ENCODE peak calls at places on chromosomes 3 and 15, in four cellular contexts. One of them, this sample, is unnamed. For H3K4me1, the result is how much of the 10 kb centered on the place peaks cover.

GRCh38 chr3:94185753-94186152 is 122.9 kb downstream of the NSUN3 start:
- DNase-seq in left lung: no peak
- DNase-seq in HCT116: no peak
- DNase-seq in heart left ventricle: no peak
- DNase-seq in this sample: no peak

GRCh38 chr15:41878355-41878699 is 15.5 kb downstream of the SPTBN5 start:
- DNase-seq in left lung: no peak
- DNase-seq in HCT116: no peak
- DNase-seq in heart left ventricle: peak
- DNase-seq in this sample: no peak

GRCh38 chr15:27260523-27260922 is 289.5 kb downstream of the GABRG3 start:
- DNase-seq in left lung: no peak
- DNase-seq in HCT116: no peak
- DNase-seq in heart left ventricle: no peak
- DNase-seq in this sample: no peak

GRCh38 chr3:52524752-52525661 is 8.7 kb downstream of the NT5DC2 start:
- DNase-seq in left lung: peak
- DNase-seq in HCT116: no peak
- DNase-seq in heart left ventricle: peak
- DNase-seq in this sample: no peak

GRCh38 chr15:34160735-34161134 is 49.2 kb downstream of the KATNBL1 start:
- DNase-seq in left lung: no peak
- DNase-seq in HCT116: no peak
- DNase-seq in heart left ventricle: no peak
- DNase-seq in this sample: no peak

GRCh38 chr3:38574411-38575278 is 74.8 kb downstream of the SCN5A start:
- DNase-seq in left lung: no peak
- DNase-seq in HCT116: no peak
- DNase-seq in heart left ventricle: peak
- DNase-seq in this sample: no peak

GRCh38 chr15:82624438-82624837 is 22.7 kb downstream of the CPEB1 start:
- DNase-seq in left lung: no peak
- DNase-seq in HCT116: no peak
- DNase-seq in heart left ventricle: no peak
- DNase-seq in this sample: no peak

GRCh38 chr3:71581981-71582611 is 1.4 kb downstream of the FOXP1 start:
- DNase-seq in left lung: peak
- DNase-seq in HCT116: no peak
- DNase-seq in heart left ventricle: peak
- DNase-seq in this sample: peak

GRCh38 chr3:55252921-55253320 is 234.2 kb downstream of the WNT5A start:
- DNase-seq in left lung: no peak
- DNase-seq in HCT116: no peak
- DNase-seq in heart left ventricle: no peak
- DNase-seq in this sample: no peak

GRCh38 chr3:177312491-177312890 is 115.2 kb upstream of the TBL1XR1 start:
- DNase-seq in left lung: no peak
- DNase-seq in HCT116: no peak
- DNase-seq in heart left ventricle: no peak
- DNase-seq in this sample: no peak

GRCh38 chr3:134423153-134423552 is 48.9 kb upstream of the AMOTL2 start:
- DNase-seq in left lung: no peak
- DNase-seq in HCT116: no peak
- DNase-seq in heart left ventricle: no peak
- DNase-seq in this sample: no peak

GRCh38 chr3:139588450-139588849 is 48.9 kb upstream of the RBP1 start:
- DNase-seq in left lung: no peak
- DNase-seq in HCT116: peak
- DNase-seq in heart left ventricle: no peak
- DNase-seq in this sample: no peak

GRCh38 chr15:99170476-99171065 is 65.7 kb downstream of the SYNM start:
- DNase-seq in left lung: no peak
- DNase-seq in HCT116: no peak
- DNase-seq in heart left ventricle: no peak
- DNase-seq in this sample: no peak

GRCh38 chr15:48086162-48086561 is 34.6 kb upstream of the SLC24A5 start:
- DNase-seq in left lung: no peak
- DNase-seq in HCT116: no peak
- DNase-seq in heart left ventricle: no peak
- DNase-seq in this sample: no peak

GRCh38 chr15:48800811-48801460 is 9.9 kb downstream of the CEP152 start:
- DNase-seq in left lung: no peak
- DNase-seq in HCT116: no peak
- DNase-seq in heart left ventricle: no peak
- DNase-seq in this sample: no peak

GRCh38 chr3:134373278-134373941 is 837 bp downstream of the AMOTL2 start:
- DNase-seq in left lung: peak
- DNase-seq in HCT116: no peak
- DNase-seq in heart left ventricle: peak
- DNase-seq in this sample: peak

GRCh38 chr15:88835646-88836045 is 32.4 kb downstream of the ACAN start:
- DNase-seq in left lung: no peak
- DNase-seq in HCT116: no peak
- DNase-seq in heart left ventricle: no peak
- DNase-seq in this sample: no peak

GRCh38 chr3:126446301-126446700 is 29.4 kb downstream of the ZXDC start:
- DNase-seq in left lung: no peak
- DNase-seq in HCT116: no peak
- DNase-seq in heart left ventricle: no peak
- DNase-seq in this sample: no peak

GRCh38 chr3:71051259-71051595 is 532.3 kb downstream of the FOXP1 start:
- DNase-seq in left lung: no peak
- DNase-seq in HCT116: no peak
- DNase-seq in heart left ventricle: no peak
- DNase-seq in this sample: no peak

GRCh38 chr3:71097557-71097956 is 486.0 kb downstream of the FOXP1 start:
- DNase-seq in left lung: no peak
- DNase-seq in HCT116: no peak
- DNase-seq in heart left ventricle: no peak
- DNase-seq in this sample: no peak

GRCh38 chr3:148591525-148591924 is 106.2 kb upstream of the AGTR1 start:
- DNase-seq in left lung: no peak
- DNase-seq in HCT116: no peak
- DNase-seq in heart left ventricle: no peak
- DNase-seq in this sample: no peak

GRCh38 chr3:53166781-53167291 is 5.8 kb downstream of the PRKCD start:
- DNase-seq in left lung: peak
- DNase-seq in HCT116: no peak
- DNase-seq in heart left ventricle: peak
- DNase-seq in this sample: no peak

GRCh38 chr3:129045675-129046036 is 14.9 kb upstream of the GP9 start:
- DNase-seq in left lung: no peak
- DNase-seq in HCT116: no peak
- DNase-seq in heart left ventricle: no peak
- DNase-seq in this sample: no peak

GRCh38 chr15:31193291-31193690 is 91.8 kb upstream of the TRPM1 start:
- DNase-seq in left lung: no peak
- DNase-seq in HCT116: no peak
- DNase-seq in heart left ventricle: no peak
- DNase-seq in this sample: no peak

GRCh38 chr3:10563396-10563795 is 58.0 kb upstream of the ATP2B2 start:
- DNase-seq in left lung: no peak
- DNase-seq in HCT116: no peak
- DNase-seq in heart left ventricle: no peak
- DNase-seq in this sample: no peak

GRCh38 chr3:50100956-50101845 is 12.5 kb downstream of the RBM5 start:
- DNase-seq in left lung: no peak
- DNase-seq in HCT116: no peak
- DNase-seq in heart left ventricle: no peak
- DNase-seq in this sample: no peak

GRCh38 chr3:184523825-184524615 is 37.6 kb upstream of the EPHB3 start:
- DNase-seq in left lung: no peak
- DNase-seq in HCT116: peak
- DNase-seq in heart left ventricle: no peak
- DNase-seq in this sample: no peak

GRCh38 chr3:4147719-4148118 is 155.4 kb upstream of the SETMAR start:
- DNase-seq in left lung: no peak
- DNase-seq in HCT116: no peak
- DNase-seq in heart left ventricle: no peak
- DNase-seq in this sample: no peak

GRCh38 chr3:31900583-31900982 is 80.5 kb downstream of the OSBPL10 start:
- DNase-seq in left lung: no peak
- DNase-seq in HCT116: no peak
- DNase-seq in heart left ventricle: no peak
- DNase-seq in this sample: no peak

GRCh38 chr3:187041362-187042061 is 97.8 kb downstream of the RPL39L start:
- DNase-seq in left lung: no peak
- DNase-seq in HCT116: no peak
- DNase-seq in heart left ventricle: no peak
- DNase-seq in this sample: no peak

GRCh38 chr15:33154366-33155166 is 39.9 kb downstream of the FMN1 start:
- DNase-seq in left lung: peak
- DNase-seq in HCT116: no peak
- DNase-seq in heart left ventricle: peak
- DNase-seq in this sample: no peak

GRCh38 chr15:73927476-73928240 is 1.4 kb downstream of the LOXL1 start:
- DNase-seq in left lung: peak
- DNase-seq in HCT116: peak
- DNase-seq in heart left ventricle: peak
- DNase-seq in this sample: peak

GRCh38 chr15:87623832-87624231 is 632.7 kb downstream of the NTRK3 start:
- DNase-seq in left lung: no peak
- DNase-seq in HCT116: no peak
- DNase-seq in heart left ventricle: no peak
- DNase-seq in this sample: no peak

GRCh38 chr15:32688151-32688639 is 29.6 kb upstream of the GREM1 start:
- DNase-seq in left lung: peak
- DNase-seq in HCT116: no peak
- DNase-seq in heart left ventricle: no peak
- DNase-seq in this sample: peak

GRCh38 chr3:50155491-50155878 is 361 bp downstream of the SEMA3F start:
- DNase-seq in left lung: no peak
- DNase-seq in HCT116: no peak
- DNase-seq in heart left ventricle: no peak
- DNase-seq in this sample: no peak

GRCh38 chr3:192422998-192423349 is 304.4 kb downstream of the FGF12 start:
- DNase-seq in left lung: no peak
- DNase-seq in HCT116: no peak
- DNase-seq in heart left ventricle: no peak
- DNase-seq in this sample: no peak

GRCh38 chr3:103991461-103992115 is 1375.1 kb upstream of the ALCAM start:
- DNase-seq in left lung: no peak
- DNase-seq in HCT116: peak
- DNase-seq in heart left ventricle: no peak
- DNase-seq in this sample: no peak

GRCh38 chr3:156816091-156816793 is 9.9 kb upstream of the LEKR1 start:
- DNase-seq in left lung: peak
- DNase-seq in HCT116: no peak
- DNase-seq in heart left ventricle: peak
- DNase-seq in this sample: peak

DNA sequence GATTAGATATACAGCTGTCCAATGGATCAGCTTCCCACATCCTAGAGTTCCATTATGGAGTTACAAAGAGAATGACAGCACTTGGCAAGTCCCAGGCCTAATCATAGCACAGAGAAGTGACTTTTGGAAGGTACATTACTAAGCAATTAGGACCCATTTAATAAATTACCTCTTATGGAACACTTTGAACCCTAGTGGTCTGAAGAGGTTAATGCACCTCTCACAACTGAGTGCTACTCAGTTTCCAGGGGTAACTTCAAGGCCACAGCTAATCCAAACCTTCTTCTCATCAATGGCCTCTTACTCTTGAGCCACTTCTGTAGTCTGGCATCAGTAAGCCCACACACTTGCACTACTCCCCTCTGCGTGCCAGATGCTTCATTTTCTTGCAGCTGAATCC is 34.9 kb upstream of the MEIS2 start:
- DNase-seq in left lung: no peak
- DNase-seq in HCT116: peak
- DNase-seq in heart left ventricle: no peak
- DNase-seq in this sample: no peak
- TF ChIP-seq CTCF in left lung: peak
- TF ChIP-seq CTCF in HCT116: peak
- TF ChIP-seq CTCF in heart left ventricle: peak
- TF ChIP-seq CTCF in this sample: no peak

DNA sequence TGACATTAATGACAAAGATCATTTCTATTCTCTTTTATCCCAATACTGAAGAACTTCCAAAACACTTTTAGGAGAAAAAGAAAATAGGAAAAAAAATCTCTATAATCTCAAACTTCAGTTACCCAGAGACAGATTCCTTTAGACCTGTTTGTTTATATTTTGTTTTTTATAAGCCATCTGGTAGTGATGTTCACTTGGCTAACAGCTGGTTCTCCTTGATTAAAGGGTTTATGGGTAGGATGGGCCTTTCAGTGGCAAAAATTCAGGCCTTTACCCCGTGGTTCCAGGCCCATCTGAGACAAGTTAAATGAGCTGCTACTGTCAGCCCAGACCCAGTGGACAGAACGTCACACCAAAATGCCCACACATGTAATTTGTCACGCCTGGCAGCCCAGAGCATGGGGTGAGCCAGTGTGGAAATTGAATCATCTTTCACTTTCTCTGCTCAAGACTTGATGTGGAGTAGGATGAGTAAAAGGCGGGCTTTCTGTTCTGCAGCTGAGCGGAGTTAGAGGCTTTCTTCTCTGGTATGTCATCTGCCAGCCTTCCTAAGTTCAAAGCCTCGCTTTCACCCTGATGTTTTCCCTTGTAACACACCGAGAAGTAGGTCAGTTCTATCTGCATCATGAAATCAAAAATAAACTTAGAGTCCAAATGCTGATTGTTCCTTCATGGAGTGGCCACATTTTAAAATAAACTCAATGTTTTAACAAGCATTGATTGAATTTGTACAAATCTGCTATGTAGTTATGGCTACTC is 62.5 kb upstream of the SKOR1 start:
- DNase-seq in left lung: no peak
- DNase-seq in HCT116: no peak
- DNase-seq in heart left ventricle: no peak
- DNase-seq in this sample: no peak
- H3K4me1 ChIP-seq in left lung: under half
- H3K4me1 ChIP-seq in HCT116: under half
- H3K4me1 ChIP-seq in heart left ventricle: under half
- H3K4me1 ChIP-seq in this sample: under half

GRCh38 chr3:30408105-30408557 is 198.3 kb upstream of the TGFBR2 start:
- DNase-seq in left lung: no peak
- DNase-seq in HCT116: no peak
- DNase-seq in heart left ventricle: no peak
- DNase-seq in this sample: no peak
- TF ChIP-seq CTCF in left lung: no peak
- TF ChIP-seq CTCF in HCT116: no peak
- TF ChIP-seq CTCF in heart left ventricle: no peak
- TF ChIP-seq CTCF in this sample: no peak

GRCh38 chr3:45608885-45609284 is 14.3 kb downstream of the LIMD1 start:
- DNase-seq in left lung: no peak
- DNase-seq in HCT116: no peak
- DNase-seq in heart left ventricle: no peak
- DNase-seq in this sample: peak

GRCh38 chr3:45606003-45606402 is 11.5 kb downstream of the LIMD1 start:
- DNase-seq in left lung: no peak
- DNase-seq in HCT116: no peak
- DNase-seq in heart left ventricle: no peak
- DNase-seq in this sample: no peak

GRCh38 chr3:45606991-45607712 is 12.6 kb downstream of the LIMD1 start:
- DNase-seq in left lung: no peak
- DNase-seq in HCT116: no peak
- DNase-seq in heart left ventricle: peak
- DNase-seq in this sample: no peak

GRCh38 chr3:45608296-45608695 is 13.7 kb downstream of the LIMD1 start:
- DNase-seq in left lung: no peak
- DNase-seq in HCT116: no peak
- DNase-seq in heart left ventricle: no peak
- DNase-seq in this sample: no peak

GRCh38 chr3:45607790-45608189 is 13.2 kb downstream of the LIMD1 start:
- DNase-seq in left lung: no peak
- DNase-seq in HCT116: no peak
- DNase-seq in heart left ventricle: peak
- DNase-seq in this sample: no peak
- H3K4me1 ChIP-seq in left lung: under half
- H3K4me1 ChIP-seq in HCT116: under half
- H3K4me1 ChIP-seq in heart left ventricle: half or more
- H3K4me1 ChIP-seq in this sample: under half